ENCODE peak calls at places on chromosomes 13 and 19, in six cellular contexts. One of them, this sample, is unnamed.

GRCh38 chr13:110410000-110410399 is 102.9 kb downstream of the COL4A2 start:
- DNase-seq in IMR-90: no peak
- DNase-seq in H9: no peak
- DNase-seq in mesenchymal stem cell: peak
- DNase-seq in trophoblast cell: no peak
- DNase-seq in H1: no peak
- DNase-seq in this sample: no peak

GRCh38 chr19:29682236-29682895 is 17.1 kb downstream of the PLEKHF1 start:
- DNase-seq in IMR-90: no peak
- DNase-seq in H9: no peak
- DNase-seq in mesenchymal stem cell: no peak
- DNase-seq in trophoblast cell: no peak
- DNase-seq in H1: no peak
- DNase-seq in this sample: no peak

GRCh38 chr13:77213644-77214043 is 113.2 kb downstream of the MYCBP2 start:
- DNase-seq in IMR-90: peak
- DNase-seq in H9: no peak
- DNase-seq in mesenchymal stem cell: peak
- DNase-seq in trophoblast cell: peak
- DNase-seq in H1: no peak
- DNase-seq in this sample: no peak

GRCh38 chr19:46015961-46016425 is 6.9 kb downstream of the PGLYRP1 start:
- DNase-seq in IMR-90: no peak
- DNase-seq in H9: no peak
- DNase-seq in mesenchymal stem cell: no peak
- DNase-seq in trophoblast cell: no peak
- DNase-seq in H1: no peak
- DNase-seq in this sample: no peak

GRCh38 chr19:37484406-37485115 is 15.4 kb downstream of the ZNF570 start:
- DNase-seq in IMR-90: no peak
- DNase-seq in H9: no peak
- DNase-seq in mesenchymal stem cell: peak
- DNase-seq in trophoblast cell: no peak
- DNase-seq in H1: no peak
- DNase-seq in this sample: no peak

GRCh38 chr13:50916701-50917184 is 7.2 kb downstream of the RNASEH2B start:
- DNase-seq in IMR-90: no peak
- DNase-seq in H9: no peak
- DNase-seq in mesenchymal stem cell: peak
- DNase-seq in trophoblast cell: no peak
- DNase-seq in H1: no peak
- DNase-seq in this sample: no peak

GRCh38 chr13:53562419-53562818 is 533.8 kb downstream of the OLFM4 start:
- DNase-seq in IMR-90: no peak
- DNase-seq in H9: no peak
- DNase-seq in mesenchymal stem cell: no peak
- DNase-seq in trophoblast cell: no peak
- DNase-seq in H1: no peak
- DNase-seq in this sample: no peak

GRCh38 chr19:49855277-49855675 is 4.3 kb downstream of the PTOV1 start:
- DNase-seq in IMR-90: no peak
- DNase-seq in H9: no peak
- DNase-seq in mesenchymal stem cell: no peak
- DNase-seq in trophoblast cell: no peak
- DNase-seq in H1: no peak
- DNase-seq in this sample: no peak

GRCh38 chr19:35476149-35476548 is 14.1 kb downstream of the KRTDAP start:
- DNase-seq in IMR-90: no peak
- DNase-seq in H9: peak
- DNase-seq in mesenchymal stem cell: no peak
- DNase-seq in trophoblast cell: no peak
- DNase-seq in H1: no peak
- DNase-seq in this sample: no peak

GRCh38 chr19:42369433-42370067 is 20.5 kb downstream of the CNFN start:
- DNase-seq in IMR-90: no peak
- DNase-seq in H9: no peak
- DNase-seq in mesenchymal stem cell: no peak
- DNase-seq in trophoblast cell: no peak
- DNase-seq in H1: no peak
- DNase-seq in this sample: no peak

GRCh38 chr13:25217023-25217909 is 45.2 kb upstream of the AMER2 start:
- DNase-seq in IMR-90: peak
- DNase-seq in H9: no peak
- DNase-seq in mesenchymal stem cell: peak
- DNase-seq in trophoblast cell: peak
- DNase-seq in H1: no peak
- DNase-seq in this sample: no peak

GRCh38 chr19:344625-345319 is at the start of gene MIER2:
- DNase-seq in IMR-90: peak
- DNase-seq in H9: peak
- DNase-seq in mesenchymal stem cell: peak
- DNase-seq in trophoblast cell: peak
- DNase-seq in H1: peak
- DNase-seq in this sample: peak

GRCh38 chr19:4053423-4054324 is 13.0 kb downstream of the ZBTB7A start:
- DNase-seq in IMR-90: no peak
- DNase-seq in H9: no peak
- DNase-seq in mesenchymal stem cell: no peak
- DNase-seq in trophoblast cell: no peak
- DNase-seq in H1: no peak
- DNase-seq in this sample: no peak

GRCh38 chr19:47495478-47496372 is 11.7 kb upstream of the KPTN start:
- DNase-seq in IMR-90: no peak
- DNase-seq in H9: no peak
- DNase-seq in mesenchymal stem cell: no peak
- DNase-seq in trophoblast cell: no peak
- DNase-seq in H1: no peak
- DNase-seq in this sample: no peak

GRCh38 chr13:34025746-34026145 is 207.8 kb downstream of the RFC3 start:
- DNase-seq in IMR-90: peak
- DNase-seq in H9: no peak
- DNase-seq in mesenchymal stem cell: peak
- DNase-seq in trophoblast cell: no peak
- DNase-seq in H1: no peak
- DNase-seq in this sample: no peak

GRCh38 chr13:20033486-20033885 is 75.0 kb downstream of the ZMYM2 start:
- DNase-seq in IMR-90: no peak
- DNase-seq in H9: no peak
- DNase-seq in mesenchymal stem cell: no peak
- DNase-seq in trophoblast cell: no peak
- DNase-seq in H1: no peak
- DNase-seq in this sample: no peak

GRCh38 chr13:83995930-83996329 is 113.7 kb upstream of the SLITRK1 start:
- DNase-seq in IMR-90: no peak
- DNase-seq in H9: no peak
- DNase-seq in mesenchymal stem cell: no peak
- DNase-seq in trophoblast cell: no peak
- DNase-seq in H1: no peak
- DNase-seq in this sample: no peak

GRCh38 chr13:77720988-77721387 is 23.5 kb downstream of the SLAIN1 start:
- DNase-seq in IMR-90: no peak
- DNase-seq in H9: no peak
- DNase-seq in mesenchymal stem cell: no peak
- DNase-seq in trophoblast cell: no peak
- DNase-seq in H1: no peak
- DNase-seq in this sample: no peak

GRCh38 chr13:103283451-103283820 is 217.2 kb upstream of the SLC10A2 start:
- DNase-seq in IMR-90: no peak
- DNase-seq in H9: no peak
- DNase-seq in mesenchymal stem cell: no peak
- DNase-seq in trophoblast cell: no peak
- DNase-seq in H1: no peak
- DNase-seq in this sample: no peak

GRCh38 chr13:29435125-29435911 is 160.2 kb downstream of the SLC7A1 start:
- DNase-seq in IMR-90: peak
- DNase-seq in H9: no peak
- DNase-seq in mesenchymal stem cell: peak
- DNase-seq in trophoblast cell: no peak
- DNase-seq in H1: no peak
- DNase-seq in this sample: no peak

GRCh38 chr13:109625156-109625555 is 161.2 kb downstream of the IRS2 start:
- DNase-seq in IMR-90: no peak
- DNase-seq in H9: no peak
- DNase-seq in mesenchymal stem cell: no peak
- DNase-seq in trophoblast cell: no peak
- DNase-seq in H1: no peak
- DNase-seq in this sample: no peak

GRCh38 chr13:43363156-43363918 is 340.0 kb downstream of the DNAJC15 start:
- DNase-seq in IMR-90: peak
- DNase-seq in H9: no peak
- DNase-seq in mesenchymal stem cell: peak
- DNase-seq in trophoblast cell: no peak
- DNase-seq in H1: no peak
- DNase-seq in this sample: no peak

GRCh38 chr13:77966671-77967070 is 48.0 kb upstream of the EDNRB start:
- DNase-seq in IMR-90: no peak
- DNase-seq in H9: no peak
- DNase-seq in mesenchymal stem cell: no peak
- DNase-seq in trophoblast cell: no peak
- DNase-seq in H1: no peak
- DNase-seq in this sample: no peak

GRCh38 chr13:109330941-109331340 is 455.4 kb downstream of the IRS2 start:
- DNase-seq in IMR-90: peak
- DNase-seq in H9: no peak
- DNase-seq in mesenchymal stem cell: peak
- DNase-seq in trophoblast cell: peak
- DNase-seq in H1: no peak
- DNase-seq in this sample: no peak

GRCh38 chr13:33651766-33652165 is 166.2 kb upstream of the RFC3 start:
- DNase-seq in IMR-90: no peak
- DNase-seq in H9: no peak
- DNase-seq in mesenchymal stem cell: no peak
- DNase-seq in trophoblast cell: no peak
- DNase-seq in H1: no peak
- DNase-seq in this sample: no peak

GRCh38 chr19:43784981-43785808 is 4.4 kb upstream of the KCNN4 start:
- DNase-seq in IMR-90: peak
- DNase-seq in H9: peak
- DNase-seq in mesenchymal stem cell: peak
- DNase-seq in trophoblast cell: peak
- DNase-seq in H1: no peak
- DNase-seq in this sample: peak

GRCh38 chr13:98975822-98976261 is 2.0 kb downstream of the DOCK9 start:
- DNase-seq in IMR-90: no peak
- DNase-seq in H9: no peak
- DNase-seq in mesenchymal stem cell: peak
- DNase-seq in trophoblast cell: peak
- DNase-seq in H1: no peak
- DNase-seq in this sample: no peak

GRCh38 chr13:98974053-98974452 is 3.8 kb downstream of the DOCK9 start:
- DNase-seq in IMR-90: no peak
- DNase-seq in H9: no peak
- DNase-seq in mesenchymal stem cell: no peak
- DNase-seq in trophoblast cell: no peak
- DNase-seq in H1: no peak
- DNase-seq in this sample: no peak

GRCh38 chr13:98970293-98970692 is 7.6 kb downstream of the DOCK9 start:
- DNase-seq in IMR-90: no peak
- DNase-seq in H9: no peak
- DNase-seq in mesenchymal stem cell: no peak
- DNase-seq in trophoblast cell: no peak
- DNase-seq in H1: no peak
- DNase-seq in this sample: no peak

GRCh38 chr13:98972627-98973026 is 5.2 kb downstream of the DOCK9 start:
- DNase-seq in IMR-90: peak
- DNase-seq in H9: no peak
- DNase-seq in mesenchymal stem cell: peak
- DNase-seq in trophoblast cell: peak
- DNase-seq in H1: no peak
- DNase-seq in this sample: no peak

DNA sequence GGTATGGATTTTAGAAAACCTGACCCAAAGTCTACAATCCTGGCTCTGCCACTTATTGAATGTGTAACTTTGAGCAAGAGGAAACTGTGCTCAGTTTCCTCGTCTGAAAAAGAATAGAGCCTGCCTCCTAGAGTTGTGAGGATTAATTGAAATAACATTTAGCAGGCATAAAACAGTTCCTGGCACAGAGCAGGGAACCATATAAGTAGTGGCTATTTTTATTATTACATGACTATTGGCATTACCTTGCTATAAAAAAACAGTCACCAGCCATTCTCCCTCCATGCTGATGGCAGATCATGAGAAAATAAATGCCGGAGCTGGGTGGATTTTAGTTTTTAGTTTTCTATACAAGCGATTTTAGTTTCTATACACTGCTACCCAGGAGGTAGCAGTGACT is 5.8 kb downstream of the DOCK9 start:
- DNase-seq in IMR-90: no peak
- DNase-seq in H9: no peak
- DNase-seq in mesenchymal stem cell: no peak
- DNase-seq in trophoblast cell: no peak
- DNase-seq in H1: no peak
- DNase-seq in this sample: no peak
- H2BK120ac ChIP-seq in IMR-90: peak
- H2BK120ac ChIP-seq in H9: no peak
- H2BK120ac ChIP-seq in mesenchymal stem cell: no peak
- H2BK120ac ChIP-seq in trophoblast cell: no peak
- H2BK120ac ChIP-seq in H1: no peak
- H2BK120ac ChIP-seq in this sample: no peak

DNA sequence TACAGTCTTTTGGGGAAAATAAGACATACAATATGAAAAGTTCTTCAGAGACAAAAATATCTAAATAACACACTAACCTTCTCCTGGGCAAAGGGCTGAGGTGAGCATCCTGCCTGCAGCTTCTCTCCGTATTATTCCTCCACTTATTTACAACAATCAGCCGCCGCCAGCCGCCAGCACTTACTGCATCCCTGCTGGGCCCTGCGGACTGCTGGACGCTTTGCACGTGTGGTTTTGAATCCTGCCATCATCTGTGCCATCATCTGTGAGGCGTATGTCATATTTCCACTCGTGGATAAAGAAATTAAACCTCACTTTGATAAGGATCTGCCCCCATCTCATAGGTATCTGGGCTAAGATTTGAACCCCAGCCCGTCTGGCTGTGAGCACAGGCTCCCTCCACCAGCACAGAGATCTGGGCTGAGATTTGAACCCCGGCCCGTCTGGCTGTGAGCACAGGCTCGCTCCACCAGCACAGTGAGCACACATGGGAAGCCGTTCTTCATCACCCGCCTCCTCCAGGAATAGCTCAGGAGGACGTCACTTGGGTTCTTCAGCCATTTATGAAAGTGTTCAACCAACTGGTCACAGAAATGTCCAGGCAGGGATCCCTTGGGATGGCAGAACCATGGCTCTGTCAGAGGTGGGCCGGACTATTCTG is 35.2 kb upstream of the TUBGCP3 start:
- DNase-seq in IMR-90: no peak
- DNase-seq in H9: no peak
- DNase-seq in mesenchymal stem cell: no peak
- DNase-seq in trophoblast cell: no peak
- DNase-seq in H1: no peak
- DNase-seq in this sample: no peak
- H2BK120ac ChIP-seq in IMR-90: no peak
- H2BK120ac ChIP-seq in H9: no peak
- H2BK120ac ChIP-seq in mesenchymal stem cell: no peak
- H2BK120ac ChIP-seq in trophoblast cell: no peak
- H2BK120ac ChIP-seq in H1: no peak
- H2BK120ac ChIP-seq in this sample: no peak

GRCh38 chr19:38975861-38976271 is 324 bp upstream of the FBXO17 start:
- DNase-seq in IMR-90: peak
- DNase-seq in H9: peak
- DNase-seq in mesenchymal stem cell: peak
- DNase-seq in trophoblast cell: no peak
- DNase-seq in H1: no peak
- DNase-seq in this sample: peak
- H2BK120ac ChIP-seq in IMR-90: peak
- H2BK120ac ChIP-seq in H9: no peak
- H2BK120ac ChIP-seq in mesenchymal stem cell: peak
- H2BK120ac ChIP-seq in trophoblast cell: no peak
- H2BK120ac ChIP-seq in H1: no peak
- H2BK120ac ChIP-seq in this sample: no peak

GRCh38 chr19:54137913-54138776 is 583 bp downstream of the CNOT3 start:
- DNase-seq in IMR-90: no peak
- DNase-seq in H9: no peak
- DNase-seq in mesenchymal stem cell: no peak
- DNase-seq in trophoblast cell: no peak
- DNase-seq in H1: no peak
- DNase-seq in this sample: no peak
- H2BK120ac ChIP-seq in IMR-90: no peak
- H2BK120ac ChIP-seq in H9: no peak
- H2BK120ac ChIP-seq in mesenchymal stem cell: peak
- H2BK120ac ChIP-seq in trophoblast cell: peak
- H2BK120ac ChIP-seq in H1: no peak
- H2BK120ac ChIP-seq in this sample: peak

This sample was measured in neuronal stem cell.